ENCODE peak calls at places on chromosomes 3 and 15, in seven cellular contexts. One of them, this sample, is unnamed.

GRCh38 chr3:188950832-188951489 is 220.8 kb upstream of the TPRG1 start:
- DNase-seq in lower leg skin: peak; percentile 79
- DNase-seq in esophagus squamous epithelium: no peak
- DNase-seq in A549: peak; percentile 92
- DNase-seq in choroid plexus epithelial cell: peak; percentile 99
- DNase-seq in right atrium auricular region: peak; percentile 97
- DNase-seq in cardiac muscle cell: no peak
- DNase-seq in this sample: peak; percentile 99

GRCh38 chr15:57198654-57199241 is 177.6 kb upstream of the CGNL1 start:
- DNase-seq in lower leg skin: no peak
- DNase-seq in esophagus squamous epithelium: no peak
- DNase-seq in A549: no peak
- DNase-seq in choroid plexus epithelial cell: no peak
- DNase-seq in right atrium auricular region: no peak
- DNase-seq in cardiac muscle cell: peak; percentile 81
- DNase-seq in this sample: no peak

GRCh38 chr3:109384164-109384563 is 46.8 kb upstream of the DPPA4 start:
- DNase-seq in lower leg skin: no peak
- DNase-seq in esophagus squamous epithelium: no peak
- DNase-seq in A549: peak; percentile 22
- DNase-seq in choroid plexus epithelial cell: no peak
- DNase-seq in right atrium auricular region: no peak
- DNase-seq in cardiac muscle cell: no peak
- DNase-seq in this sample: no peak

GRCh38 chr3:183824761-183825379 is 507 bp downstream of the MAP6D1 start:
- DNase-seq in lower leg skin: no peak
- DNase-seq in esophagus squamous epithelium: no peak
- DNase-seq in A549: no peak
- DNase-seq in choroid plexus epithelial cell: no peak
- DNase-seq in right atrium auricular region: no peak
- DNase-seq in cardiac muscle cell: peak; percentile 36
- DNase-seq in this sample: no peak

GRCh38 chr15:93252780-93253179 is 163.8 kb upstream of the RGMA start:
- DNase-seq in lower leg skin: no peak
- DNase-seq in esophagus squamous epithelium: no peak
- DNase-seq in A549: no peak
- DNase-seq in choroid plexus epithelial cell: no peak
- DNase-seq in right atrium auricular region: no peak
- DNase-seq in cardiac muscle cell: no peak
- DNase-seq in this sample: no peak

GRCh38 chr3:189677667-189678066 is 46.5 kb downstream of the TP63 start:
- DNase-seq in lower leg skin: no peak
- DNase-seq in esophagus squamous epithelium: no peak
- DNase-seq in A549: no peak
- DNase-seq in choroid plexus epithelial cell: no peak
- DNase-seq in right atrium auricular region: no peak
- DNase-seq in cardiac muscle cell: no peak
- DNase-seq in this sample: no peak

GRCh38 chr3:105458518-105459215 is 92.0 kb downstream of the ALCAM start:
- DNase-seq in lower leg skin: no peak
- DNase-seq in esophagus squamous epithelium: no peak
- DNase-seq in A549: no peak
- DNase-seq in choroid plexus epithelial cell: no peak
- DNase-seq in right atrium auricular region: no peak
- DNase-seq in cardiac muscle cell: no peak
- DNase-seq in this sample: peak; percentile 81

GRCh38 chr15:52481915-52482314 is 46.8 kb downstream of the MYO5A start:
- DNase-seq in lower leg skin: no peak
- DNase-seq in esophagus squamous epithelium: peak; percentile 17
- DNase-seq in A549: no peak
- DNase-seq in choroid plexus epithelial cell: peak; percentile 92
- DNase-seq in right atrium auricular region: no peak
- DNase-seq in cardiac muscle cell: no peak
- DNase-seq in this sample: peak; percentile 84

GRCh38 chr3:48402281-48402732 is 27.6 kb downstream of the PLXNB1 start:
- DNase-seq in lower leg skin: peak; percentile 93
- DNase-seq in esophagus squamous epithelium: no peak
- DNase-seq in A549: no peak
- DNase-seq in choroid plexus epithelial cell: peak; percentile 89
- DNase-seq in right atrium auricular region: peak; percentile 96
- DNase-seq in cardiac muscle cell: no peak
- DNase-seq in this sample: peak; percentile 93

GRCh38 chr3:126961191-126961790 is 21.6 kb upstream of the PLXNA1 start:
- DNase-seq in lower leg skin: peak; percentile 93
- DNase-seq in esophagus squamous epithelium: no peak
- DNase-seq in A549: no peak
- DNase-seq in choroid plexus epithelial cell: peak; percentile 44
- DNase-seq in right atrium auricular region: peak; percentile 93
- DNase-seq in cardiac muscle cell: no peak
- DNase-seq in this sample: peak; percentile 86

GRCh38 chr3:167740961-167741587 is 5.6 kb downstream of the SERPINI1 start:
- DNase-seq in lower leg skin: no peak
- DNase-seq in esophagus squamous epithelium: no peak
- DNase-seq in A549: peak; percentile 44
- DNase-seq in choroid plexus epithelial cell: peak; percentile 78
- DNase-seq in right atrium auricular region: no peak
- DNase-seq in cardiac muscle cell: peak; percentile 57
- DNase-seq in this sample: peak; percentile 59

GRCh38 chr15:35023794-35024193 is 35.7 kb upstream of the ZNF770 start:
- DNase-seq in lower leg skin: no peak
- DNase-seq in esophagus squamous epithelium: no peak
- DNase-seq in A549: no peak
- DNase-seq in choroid plexus epithelial cell: no peak
- DNase-seq in right atrium auricular region: no peak
- DNase-seq in cardiac muscle cell: no peak
- DNase-seq in this sample: no peak

GRCh38 chr15:40911139-40911538 is 16.9 kb downstream of the VPS18 start:
- DNase-seq in lower leg skin: no peak
- DNase-seq in esophagus squamous epithelium: no peak
- DNase-seq in A549: no peak
- DNase-seq in choroid plexus epithelial cell: no peak
- DNase-seq in right atrium auricular region: no peak
- DNase-seq in cardiac muscle cell: no peak
- DNase-seq in this sample: no peak

GRCh38 chr15:94286581-94286980 is 55.2 kb downstream of the MCTP2 start:
- DNase-seq in lower leg skin: no peak
- DNase-seq in esophagus squamous epithelium: no peak
- DNase-seq in A549: no peak
- DNase-seq in choroid plexus epithelial cell: no peak
- DNase-seq in right atrium auricular region: no peak
- DNase-seq in cardiac muscle cell: no peak
- DNase-seq in this sample: no peak

GRCh38 chr15:62901087-62901486 is 141.5 kb upstream of the TPM1 start:
- DNase-seq in lower leg skin: no peak
- DNase-seq in esophagus squamous epithelium: no peak
- DNase-seq in A549: no peak
- DNase-seq in choroid plexus epithelial cell: no peak
- DNase-seq in right atrium auricular region: no peak
- DNase-seq in cardiac muscle cell: no peak
- DNase-seq in this sample: no peak

GRCh38 chr15:77578641-77579372 is 53.9 kb downstream of the LINGO1 start:
- DNase-seq in lower leg skin: no peak
- DNase-seq in esophagus squamous epithelium: no peak
- DNase-seq in A549: no peak
- DNase-seq in choroid plexus epithelial cell: no peak
- DNase-seq in right atrium auricular region: no peak
- DNase-seq in cardiac muscle cell: no peak
- DNase-seq in this sample: no peak

GRCh38 chr3:4438296-4438695 is 28.8 kb downstream of the SUMF1 start:
- DNase-seq in lower leg skin: no peak
- DNase-seq in esophagus squamous epithelium: no peak
- DNase-seq in A549: no peak
- DNase-seq in choroid plexus epithelial cell: no peak
- DNase-seq in right atrium auricular region: no peak
- DNase-seq in cardiac muscle cell: no peak
- DNase-seq in this sample: no peak

GRCh38 chr3:51610708-51611107 is 60.3 kb upstream of the TEX264 start:
- DNase-seq in lower leg skin: no peak
- DNase-seq in esophagus squamous epithelium: no peak
- DNase-seq in A549: no peak
- DNase-seq in choroid plexus epithelial cell: no peak
- DNase-seq in right atrium auricular region: no peak
- DNase-seq in cardiac muscle cell: no peak
- DNase-seq in this sample: no peak

GRCh38 chr3:195583831-195584542 is at the start of gene APOD:
- DNase-seq in lower leg skin: peak; percentile 87
- DNase-seq in esophagus squamous epithelium: no peak
- DNase-seq in A549: peak; percentile 25
- DNase-seq in choroid plexus epithelial cell: peak; percentile 80
- DNase-seq in right atrium auricular region: no peak
- DNase-seq in cardiac muscle cell: no peak
- DNase-seq in this sample: peak; percentile 82

DNA sequence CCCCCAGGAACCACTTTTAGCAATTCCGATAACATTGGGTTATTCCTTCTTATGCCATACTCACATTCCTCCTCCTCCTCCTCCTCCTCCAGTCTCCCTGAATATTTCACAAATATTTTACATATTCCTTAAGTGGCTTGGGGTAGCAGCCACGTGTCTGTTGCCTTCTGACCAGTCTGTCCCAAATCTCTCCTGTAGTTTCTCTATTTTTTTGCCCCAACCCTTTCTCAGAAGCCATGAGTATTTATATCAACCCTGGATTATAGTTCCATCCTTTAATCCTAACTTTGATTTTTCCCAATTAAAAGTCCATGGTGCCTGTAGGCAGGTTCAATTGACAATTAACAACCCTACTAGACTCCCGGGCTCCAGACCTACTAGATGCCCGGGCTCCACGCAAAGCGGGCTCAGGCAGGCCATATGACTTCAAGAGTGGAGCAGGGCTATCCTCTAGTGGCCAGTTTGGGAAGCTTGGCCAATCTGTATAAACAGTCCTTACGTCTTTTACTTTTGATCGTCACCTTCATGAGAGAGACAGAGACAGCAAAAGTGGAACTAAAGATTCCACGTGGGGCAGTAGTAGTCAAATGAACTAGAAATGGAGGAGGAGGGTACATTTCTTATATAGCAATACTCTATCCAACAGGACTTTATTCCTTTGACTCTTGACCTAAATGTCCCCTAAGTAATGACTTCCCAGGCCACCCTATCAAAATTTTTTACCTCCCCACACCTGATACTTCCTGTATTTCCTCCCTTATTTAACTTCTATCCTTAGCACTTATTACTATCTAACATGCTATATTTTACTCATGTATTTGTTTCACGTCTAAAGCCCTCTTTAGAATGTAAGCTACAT is 69.7 kb downstream of the USF3 start:
- DNase-seq in lower leg skin: peak; percentile 58
- DNase-seq in esophagus squamous epithelium: no peak
- DNase-seq in A549: peak; percentile 82
- DNase-seq in choroid plexus epithelial cell: peak; percentile 76
- DNase-seq in right atrium auricular region: no peak
- DNase-seq in cardiac muscle cell: peak; percentile 59
- DNase-seq in this sample: peak; percentile 71
- H3K4me3 ChIP-seq in lower leg skin: no peak overlapping the region
- H3K4me3 ChIP-seq in esophagus squamous epithelium: no peak overlapping the region
- H3K4me3 ChIP-seq in A549: no peak overlapping the region
- H3K4me3 ChIP-seq in choroid plexus epithelial cell: no peak overlapping the region
- H3K4me3 ChIP-seq in right atrium auricular region: no peak overlapping the region
- H3K4me3 ChIP-seq in cardiac muscle cell: no peak overlapping the region
- H3K4me3 ChIP-seq in this sample: no peak overlapping the region

GRCh38 chr3:168951884-168952283 is 711.6 kb downstream of the MECOM start:
- DNase-seq in lower leg skin: no peak
- DNase-seq in esophagus squamous epithelium: no peak
- DNase-seq in A549: no peak
- DNase-seq in choroid plexus epithelial cell: no peak
- DNase-seq in right atrium auricular region: no peak
- DNase-seq in cardiac muscle cell: no peak
- DNase-seq in this sample: no peak

GRCh38 chr3:168951368-168951767 is 712.1 kb downstream of the MECOM start:
- DNase-seq in lower leg skin: no peak
- DNase-seq in esophagus squamous epithelium: no peak
- DNase-seq in A549: no peak
- DNase-seq in choroid plexus epithelial cell: no peak
- DNase-seq in right atrium auricular region: no peak
- DNase-seq in cardiac muscle cell: no peak
- DNase-seq in this sample: no peak

GRCh38 chr3:168956087-168956486 is 707.4 kb downstream of the MECOM start:
- DNase-seq in lower leg skin: no peak
- DNase-seq in esophagus squamous epithelium: no peak
- DNase-seq in A549: no peak
- DNase-seq in choroid plexus epithelial cell: no peak
- DNase-seq in right atrium auricular region: no peak
- DNase-seq in cardiac muscle cell: peak; percentile 56
- DNase-seq in this sample: no peak

DNA sequence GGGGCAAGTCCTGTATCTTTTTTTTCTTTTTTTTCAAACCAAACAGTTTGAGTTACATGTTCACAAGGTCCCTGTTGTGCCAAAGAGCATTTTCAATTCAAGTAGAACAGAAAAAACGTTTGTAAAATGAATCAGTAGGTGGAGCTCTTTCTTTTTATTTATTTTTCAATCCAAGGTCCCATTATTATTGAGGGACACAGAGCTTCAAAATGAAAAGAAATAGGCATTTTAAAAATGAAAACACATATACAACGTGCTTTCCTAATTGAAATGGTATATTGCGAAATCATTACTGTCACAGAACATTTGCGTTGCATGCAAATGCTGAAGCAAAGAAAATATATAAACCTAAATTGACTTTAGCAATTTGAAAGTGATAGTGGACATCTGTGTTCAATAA is 711.0 kb downstream of the MECOM start:
- DNase-seq in lower leg skin: no peak
- DNase-seq in esophagus squamous epithelium: no peak
- DNase-seq in A549: peak; percentile 2
- DNase-seq in choroid plexus epithelial cell: peak; percentile 66
- DNase-seq in right atrium auricular region: no peak
- DNase-seq in cardiac muscle cell: peak; percentile 7
- DNase-seq in this sample: peak; percentile 67
- TF ChIP-seq CTCF in lower leg skin: no peak
- TF ChIP-seq CTCF in esophagus squamous epithelium: no peak
- TF ChIP-seq CTCF in A549: no peak
- TF ChIP-seq CTCF in choroid plexus epithelial cell: peak; percentile 41
- TF ChIP-seq CTCF in right atrium auricular region: no peak
- TF ChIP-seq CTCF in cardiac muscle cell: peak; percentile 37
- TF ChIP-seq CTCF in this sample: peak; percentile 11

GRCh38 chr3:37676885-37677284 is 184.8 kb upstream of the CTDSPL start:
- DNase-seq in lower leg skin: no peak
- DNase-seq in esophagus squamous epithelium: no peak
- DNase-seq in A549: no peak
- DNase-seq in choroid plexus epithelial cell: no peak
- DNase-seq in right atrium auricular region: no peak
- DNase-seq in cardiac muscle cell: no peak
- DNase-seq in this sample: no peak
- H3K4me3 ChIP-seq in lower leg skin: no peak overlapping the region
- H3K4me3 ChIP-seq in esophagus squamous epithelium: no peak overlapping the region
- H3K4me3 ChIP-seq in A549: no peak overlapping the region
- H3K4me3 ChIP-seq in choroid plexus epithelial cell: no peak overlapping the region
- H3K4me3 ChIP-seq in right atrium auricular region: no peak overlapping the region
- H3K4me3 ChIP-seq in cardiac muscle cell: no peak overlapping the region
- H3K4me3 ChIP-seq in this sample: no peak overlapping the region

DNA sequence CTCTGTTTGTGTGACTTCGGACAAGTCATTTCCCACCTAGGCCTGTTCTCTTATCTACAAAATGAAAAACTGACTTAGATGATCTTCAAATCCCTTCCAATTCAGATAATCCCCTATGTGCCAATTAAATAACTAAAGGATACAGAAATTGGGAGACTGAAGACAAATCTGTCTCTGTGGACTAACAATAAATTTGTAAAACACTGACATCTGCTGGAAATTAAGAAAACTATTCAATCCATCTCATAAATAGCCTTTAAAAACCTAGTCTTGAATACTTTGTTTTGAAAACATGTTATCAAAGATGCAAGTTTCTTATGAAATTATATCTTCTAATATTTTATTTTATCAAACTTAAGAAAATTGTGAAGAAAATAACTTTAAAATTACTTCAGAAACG is 38.3 kb downstream of the MTHFS start:
- DNase-seq in lower leg skin: no peak
- DNase-seq in esophagus squamous epithelium: no peak
- DNase-seq in A549: peak; percentile 18
- DNase-seq in choroid plexus epithelial cell: peak; percentile 33
- DNase-seq in right atrium auricular region: no peak
- DNase-seq in cardiac muscle cell: no peak
- DNase-seq in this sample: peak; percentile 33
- TF ChIP-seq CTCF in lower leg skin: no peak
- TF ChIP-seq CTCF in esophagus squamous epithelium: no peak
- TF ChIP-seq CTCF in A549: peak; percentile 59
- TF ChIP-seq CTCF in choroid plexus epithelial cell: peak; percentile 21
- TF ChIP-seq CTCF in right atrium auricular region: no peak
- TF ChIP-seq CTCF in cardiac muscle cell: peak; percentile 28
- TF ChIP-seq CTCF in this sample: no peak

This sample was measured in cardiac fibroblast.